ENCODE peak calls at places on chromosomes 4 and X, in five cellular contexts. G, A, C, U and X are unnamed samples.
A peak's percentile ranks its signal among the peaks of the same experiment; 100 is the strongest.

GRCh38 chr4:105274504-105274903 is 127.8 kb downstream of the TET2 start:
- DNase-seq in G (no peak), C (no peak), A (no peak), U (no peak), X (peak; percentile 33)

GRCh38 chrX:90040807-90041206 is 119.1 kb downstream of the TGIF2LX start:
- DNase-seq in A (no peak), G (no peak), U (no peak), C (no peak), X (no peak)

GRCh38 chrX:49071877-49072711 is 1.7 kb downstream of the PRAF2 start:
- DNase-seq in A (no peak), G (peak; percentile 85), U (peak; percentile 55), C (peak; percentile 81), X (peak; percentile 80)

GRCh38 chr4:8708401-8709021 is 115.9 kb downstream of the CPZ start:
- DNase-seq in G (peak; percentile 43), A (no peak), U (no peak), C (no peak), X (no peak)

GRCh38 chr4:42282081-42282901 is 115.0 kb upstream of the SHISA3 start:
- DNase-seq in G (no peak), U (no peak), C (peak; percentile 69), A (peak; percentile 47), X (peak; percentile 72)

GRCh38 chrX:47489507-47490275 is 6.7 kb upstream of the ZNF41 start:
- DNase-seq in U (no peak), A (no peak), C (no peak), G (no peak), X (no peak)

GRCh38 chr4:3465698-3466671 is 2.9 kb downstream of the DOK7 start:
- DNase-seq in C (no peak), A (no peak), U (no peak), G (no peak), X (no peak)

GRCh38 chr4:170853422-170854021 is 763.8 kb upstream of the AADAT start:
- DNase-seq in A (no peak), G (peak; percentile 41), C (no peak), U (peak; percentile 49), X (peak; percentile 0)

GRCh38 chr4:108117473-108118182 is 51.1 kb downstream of the LEF1 start:
- DNase-seq in U (no peak), C (no peak), A (no peak), G (no peak), X (no peak)

GRCh38 chr4:77877771-77878170 is 15.1 kb downstream of the MRPL1 start:
- DNase-seq in A (no peak), U (no peak), G (no peak), C (no peak), X (no peak)

GRCh38 chr4:77878176-77878575 is 15.5 kb downstream of the MRPL1 start:
- DNase-seq in G (no peak), A (no peak), U (no peak), C (no peak), X (no peak)

GRCh38 chr4:77877167-77877566 is 14.5 kb downstream of the MRPL1 start:
- DNase-seq in U (no peak), C (no peak), A (no peak), G (no peak), X (no peak)

GRCh38 chr4:77880784-77881183 is 18.2 kb downstream of the MRPL1 start:
- DNase-seq in C (no peak), G (no peak), U (no peak), A (no peak), X (no peak)

GRCh38 chr4:77881460-77882295 is 19.0 kb downstream of the MRPL1 start:
- DNase-seq in G (no peak), C (no peak), A (no peak), U (no peak), X (peak; percentile 33)
- TF ChIP-seq CTCF in G (no peak), C (no peak), A (no peak), U (peak; percentile 44), X (no peak)

GRCh38 chrX:18996536-18996935 is 12.6 kb upstream of the PHKA2 start:
- DNase-seq in U (no peak), G (no peak), A (no peak), C (no peak), X (no peak)
- H3K4me3 ChIP-seq in U (no peak overlapping the region), G (no peak overlapping the region), A (no peak overlapping the region), C (no peak overlapping the region), X (no peak overlapping the region)

DNA sequence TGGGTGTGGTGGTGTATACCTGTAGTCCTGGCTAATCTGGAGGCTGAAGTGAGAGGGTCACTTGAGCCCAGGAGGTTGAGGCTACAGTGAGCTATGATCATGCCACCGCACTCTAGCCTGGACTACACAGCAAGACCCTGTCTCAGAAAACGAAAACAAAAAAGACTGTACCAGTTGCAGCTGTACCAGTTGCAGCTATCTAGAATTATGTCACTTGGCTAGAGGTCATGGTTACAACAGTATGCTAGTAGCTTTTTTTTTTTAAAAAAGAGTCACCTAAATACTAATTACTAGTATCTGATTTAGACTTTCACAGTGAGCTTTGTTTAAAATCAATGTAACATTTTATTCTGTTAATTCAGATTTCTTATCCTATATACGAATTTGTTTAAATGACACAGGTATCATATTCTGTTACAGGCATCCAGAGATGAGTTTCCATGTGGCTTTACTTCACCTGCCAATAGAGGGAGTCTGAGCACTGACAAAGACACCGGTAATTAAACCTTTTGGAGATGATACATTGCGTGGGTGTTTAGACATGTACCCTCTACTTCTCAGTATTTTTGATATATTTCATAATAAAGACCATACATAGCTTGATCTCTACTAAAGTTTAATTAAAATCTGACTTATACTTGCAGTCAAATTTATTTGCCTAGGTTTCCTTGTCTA is 100.2 kb upstream of the IL13RA1 start:
- DNase-seq in A (peak; percentile 31), C (no peak), U (no peak), G (no peak), X (no peak)
- TF ChIP-seq CTCF in A (peak; percentile 62), C (no peak), U (no peak), G (no peak), X (peak; percentile 13)

GRCh38 chr4:152936446-152937279 is 540 bp downstream of the FHDC1 start:
- DNase-seq in G (peak; percentile 59), U (peak; percentile 56), A (peak; percentile 22), C (no peak), X (peak; percentile 19)
- H3K4me3 ChIP-seq in G (peak overlapping the region; percentile 64), U (peak overlapping the region; percentile 64), A (peak overlapping the region; percentile 74), C (peak overlapping the region; percentile 64), X (peak overlapping the region; percentile 55)